ENCODE peak calls at places on chromosomes 6 and 20, in ten cellular contexts. H, V, K, U, J, G, O, N, P and S are unnamed samples.

GRCh38 chr6:169428532-169428931 is 174.9 kb upstream of the THBS2 start:
- DNase-seq in G (no peak), K (no peak), P (no peak), V (no peak), H (peak; percentile 13), O (no peak), N (no peak), U (no peak), J (no peak), S (no peak)

GRCh38 chr6:41568585-41569384 is 22.6 kb downstream of the FOXP4 start:
- DNase-seq in N (no peak), J (no peak), U (peak; percentile 18), K (no peak), O (peak; percentile 83), H (peak; percentile 22), G (no peak), P (peak; percentile 36), V (peak; percentile 26), S (no peak)

GRCh38 chr6:121596441-121596840 is 161.0 kb downstream of the GJA1 start:
- DNase-seq in J (no peak), U (no peak), O (no peak), K (no peak), H (no peak), V (no peak), G (no peak), P (no peak), N (no peak), S (no peak)

GRCh38 chr20:32501709-32502108 is 83.4 kb downstream of the NOL4L start:
- DNase-seq in P (peak; percentile 51), N (no peak), J (no peak), K (no peak), H (peak; percentile 61), U (peak; percentile 67), G (no peak), V (peak; percentile 91), O (no peak), S (no peak)

GRCh38 chr6:89122625-89123024 is 4.8 kb upstream of the SRSF12 start:
- DNase-seq in U (peak; percentile 59), J (peak; percentile 56), K (no peak), H (peak; percentile 66), V (peak; percentile 44), G (no peak), N (no peak), P (peak; percentile 48), O (peak; percentile 53), S (no peak)

GRCh38 chr20:36298061-36298460 is 8.1 kb upstream of the DLGAP4 start:
- DNase-seq in G (no peak), K (no peak), P (no peak), U (no peak), O (no peak), H (no peak), V (no peak), N (no peak), J (no peak), S (no peak)

GRCh38 chr20:63968928-63969760 is 586 bp downstream of the ZNF512B start:
- DNase-seq in K (no peak), P (no peak), J (peak; percentile 59), O (peak; percentile 49), V (no peak), U (no peak), H (no peak), G (peak; percentile 19), N (no peak), S (no peak)

GRCh38 chr6:72348926-72349325 is 272.9 kb upstream of the KCNQ5 start:
- DNase-seq in U (peak; percentile 64), O (no peak), N (peak; percentile 17), K (no peak), H (peak; percentile 72), G (no peak), V (peak; percentile 33), P (no peak), J (no peak), S (no peak)

GRCh38 chr6:100658486-100658885 is 193.8 kb upstream of the SIM1 start:
- DNase-seq in K (no peak), U (no peak), J (peak; percentile 57), H (no peak), P (no peak), V (no peak), G (no peak), N (no peak), O (no peak), S (no peak)

GRCh38 chr6:119243657-119244056 is 105.9 kb downstream of the MAN1A1 start:
- DNase-seq in N (no peak), J (no peak), P (no peak), K (no peak), H (no peak), G (no peak), O (no peak), U (no peak), V (peak; percentile 56), S (no peak)

GRCh38 chr6:56021943-56022342 is 146.6 kb upstream of the BMP5 start:
- DNase-seq in J (peak; percentile 78), K (no peak), U (no peak), N (no peak), V (no peak), P (no peak), O (no peak), H (no peak), G (no peak), S (no peak)
- TF ChIP-seq CTCF in J (peak; percentile 68), K (no peak), U (no peak), N (no peak), V (no peak), P (peak; percentile 34), O (peak; percentile 23), H (peak; percentile 53), G (no peak), S (no peak)

GRCh38 chr6:133407320-133408100 is 166.4 kb downstream of the EYA4 start:
- DNase-seq in P (no peak), U (no peak), J (peak; percentile 11), K (no peak), N (no peak), G (no peak), O (no peak), H (no peak), V (no peak), S (no peak)

GRCh38 chr6:133408543-133408942 is 167.4 kb downstream of the EYA4 start:
- DNase-seq in U (no peak), J (no peak), V (peak; percentile 44), N (no peak), O (no peak), K (no peak), G (no peak), H (peak; percentile 9), P (no peak), S (no peak)

GRCh38 chr6:133415262-133415661 is 174.1 kb downstream of the EYA4 start:
- DNase-seq in N (no peak), V (no peak), P (no peak), K (no peak), H (no peak), U (no peak), J (no peak), G (no peak), O (no peak), S (no peak)

GRCh38 chr6:133411757-133412156 is 170.6 kb downstream of the EYA4 start:
- DNase-seq in O (no peak), V (no peak), U (no peak), N (no peak), G (no peak), P (no peak), K (no peak), J (no peak), H (no peak), S (no peak)

GRCh38 chr6:133410628-133411027 is 169.5 kb downstream of the EYA4 start:
- DNase-seq in V (no peak), P (no peak), K (no peak), G (no peak), H (no peak), O (no peak), U (no peak), J (peak; percentile 51), N (no peak), S (no peak)
- H3K4me3 ChIP-seq in V (no peak overlapping the region), P (no peak overlapping the region), K (no peak overlapping the region), G (no peak overlapping the region), H (no peak overlapping the region), O (no peak overlapping the region), U (no peak overlapping the region), J (no peak overlapping the region), N (no peak overlapping the region), S (no peak overlapping the region)

GRCh38 chr20:46090095-46090388 is 280 bp upstream of the NCOA5 start:
- DNase-seq in K (no peak), V (no peak), H (no peak), O (peak; percentile 12), J (no peak), N (no peak), G (no peak), U (no peak), P (no peak), S (no peak)
- TF ChIP-seq CTCF in K (no peak), V (no peak), H (no peak), O (no peak), J (no peak), N (no peak), G (no peak), U (no peak), P (no peak), S (no peak)

DNA sequence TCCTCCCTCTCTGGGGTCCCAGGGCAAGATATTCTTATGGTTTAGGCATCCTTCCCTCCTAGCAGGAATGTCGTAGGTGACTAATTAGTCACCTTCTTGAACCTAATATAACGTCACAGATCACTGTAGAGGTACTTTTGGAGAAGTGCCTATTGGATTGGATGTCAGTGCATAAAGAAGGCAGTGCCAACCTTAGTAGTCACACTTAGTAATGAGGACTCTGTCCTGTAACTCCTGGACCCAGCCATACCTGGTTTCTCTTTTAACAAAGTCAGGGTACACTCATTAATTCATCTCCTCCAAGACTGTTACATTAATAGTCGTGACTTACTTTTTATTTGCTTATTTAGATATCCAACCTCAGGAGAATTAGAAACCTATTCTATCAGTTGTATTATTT is 20.0 kb downstream of the VTA1 start:
- DNase-seq in P (no peak), V (no peak), N (no peak), O (no peak), G (no peak), U (peak; percentile 31), H (no peak), K (no peak), J (no peak), S (no peak)
- H3K4me3 ChIP-seq in P (no peak overlapping the region), V (no peak overlapping the region), N (no peak overlapping the region), O (no peak overlapping the region), G (no peak overlapping the region), U (no peak overlapping the region), H (no peak overlapping the region), K (no peak overlapping the region), J (no peak overlapping the region), S (no peak overlapping the region)